ENCODE peak calls at places on chromosomes 6 and 20, in eight cellular contexts. U, I, M, R, L, J, G and C are unnamed samples.
A peak's percentile ranks its signal among the peaks of the same experiment; 100 is the strongest.

GRCh38 chr6:44249082-44249748 is 2.3 kb downstream of the HSP90AB1 start:
- DNase-seq in U (no peak), G (no peak), I (no peak), J (no peak), L (no peak), R (no peak), M (no peak), C (no peak)

GRCh38 chr6:20811112-20811746 is 277.0 kb downstream of the CDKAL1 start:
- DNase-seq in L (no peak), I (no peak), J (no peak), G (peak; percentile 67), U (peak; percentile 99), R (no peak), M (peak; percentile 34), C (no peak)

GRCh38 chr20:38152175-38153010 is 12.7 kb downstream of the TGM2 start:
- DNase-seq in L (no peak), I (no peak), U (peak; percentile 74), R (peak; percentile 88), M (peak; percentile 87), J (peak; percentile 82), G (peak; percentile 91), C (peak; percentile 92)

GRCh38 chr20:57560554-57561355 is at the start of gene PCK1:
- DNase-seq in R (peak; percentile 93), L (no peak), U (no peak), M (peak; percentile 82), G (peak; percentile 66), J (peak; percentile 99), I (no peak), C (peak; percentile 65)

GRCh38 chr20:37922016-37922415 is 19.1 kb downstream of the VSTM2L start:
- DNase-seq in L (no peak), M (no peak), U (no peak), R (no peak), I (no peak), G (no peak), J (no peak), C (no peak)

GRCh38 chr6:22099241-22099640 is 197.6 kb downstream of the PRL start:
- DNase-seq in R (no peak), L (no peak), U (no peak), G (no peak), I (no peak), M (no peak), J (no peak), C (no peak)

GRCh38 chr20:31824554-31825313 is 5.6 kb downstream of the MYLK2 start:
- DNase-seq in R (no peak), I (no peak), J (no peak), G (no peak), L (no peak), U (no peak), M (no peak), C (no peak)

GRCh38 chr20:33713865-33714367 is 6.2 kb downstream of the PXMP4 start:
- DNase-seq in L (no peak), U (no peak), J (no peak), M (no peak), I (no peak), G (no peak), R (no peak), C (no peak)

GRCh38 chr6:111957623-111958315 is 84.5 kb upstream of the FYN start:
- DNase-seq in M (no peak), G (peak; percentile 42), I (no peak), U (peak; percentile 41), R (no peak), L (no peak), J (no peak), C (no peak)

GRCh38 chr6:21138359-21139094 is 455.0 kb upstream of the SOX4 start:
- DNase-seq in J (no peak), R (no peak), G (no peak), U (no peak), M (no peak), I (no peak), L (no peak), C (no peak)

GRCh38 chr20:43584448-43585138 is 6.1 kb upstream of the IFT52 start:
- DNase-seq in J (no peak), R (no peak), L (no peak), U (peak; percentile 83), G (peak; percentile 91), M (no peak), I (no peak), C (no peak)

GRCh38 chr6:107819976-107820551 is 4.0 kb downstream of the SCML4 start:
- DNase-seq in M (peak; percentile 10), R (peak; percentile 10), U (no peak), I (peak; percentile 79), G (no peak), L (peak; percentile 40), J (no peak), C (no peak)

GRCh38 chr6:139390447-139390846 is 16.0 kb upstream of the CITED2 start:
- DNase-seq in U (no peak), M (no peak), G (no peak), J (no peak), I (no peak), R (no peak), L (no peak), C (no peak)

GRCh38 chr6:148134566-148134965 is 208.1 kb upstream of the SASH1 start:
- DNase-seq in U (no peak), G (no peak), M (no peak), J (no peak), R (no peak), I (no peak), L (no peak), C (no peak)

GRCh38 chr20:39067526-39068216 is 105.5 kb downstream of the DHX35 start:
- DNase-seq in G (no peak), U (peak; percentile 64), I (no peak), L (no peak), J (no peak), R (no peak), M (no peak), C (no peak)

GRCh38 chr6:1311400-1312192 is at the start of gene FOXQ1:
- DNase-seq in L (no peak), U (peak; percentile 61), G (no peak), M (peak; percentile 83), R (peak; percentile 86), I (peak; percentile 70), J (peak; percentile 77), C (peak; percentile 92)

GRCh38 chr6:56862415-56863175 is 92.3 kb upstream of the BEND6 start:
- DNase-seq in G (no peak), J (no peak), M (no peak), I (no peak), L (no peak), U (peak; percentile 64), R (no peak), C (no peak)

GRCh38 chr20:1001981-1002681 is at the start of gene RSPO4:
- DNase-seq in J (no peak), U (no peak), R (no peak), I (peak; percentile 56), G (peak; percentile 40), L (no peak), M (no peak), C (no peak)

GRCh38 chr20:20664795-20665194 is 47.6 kb downstream of the RALGAPA2 start:
- DNase-seq in M (peak; percentile 40), G (peak; percentile 3), I (no peak), L (no peak), U (peak; percentile 9), R (no peak), J (no peak), C (no peak)

GRCh38 chr20:56004611-56005388 is 519 bp downstream of the CBLN4 start:
- DNase-seq in U (no peak), I (peak; percentile 54), R (no peak), G (no peak), M (no peak), L (no peak), J (no peak), C (no peak)

GRCh38 chr20:12113468-12114371 is 196.0 kb downstream of the BTBD3 start:
- DNase-seq in G (peak; percentile 9), I (no peak), J (peak; percentile 25), R (peak; percentile 38), L (no peak), M (peak; percentile 42), U (peak; percentile 68), C (no peak)

GRCh38 chr6:166449036-166449435 is 66.3 kb upstream of the MPC1 start:
- DNase-seq in R (no peak), U (no peak), J (no peak), I (no peak), M (no peak), G (no peak), L (no peak), C (no peak)

GRCh38 chr20:49676581-49677291 is 36.9 kb downstream of the B4GALT5 start:
- DNase-seq in U (peak; percentile 65), I (no peak), J (peak; percentile 60), G (peak; percentile 75), M (peak; percentile 58), R (peak; percentile 38), L (no peak), C (no peak)

GRCh38 chr6:160160450-160160849 is 38.8 kb downstream of the SLC22A1 start:
- DNase-seq in U (peak; percentile 34), M (peak; percentile 64), I (no peak), J (peak; percentile 52), G (no peak), R (peak; percentile 42), L (no peak), C (peak; percentile 61)

GRCh38 chr6:46606318-46606717 is 46.3 kb downstream of the CYP39A1 start:
- DNase-seq in G (no peak), R (no peak), U (no peak), L (no peak), I (no peak), M (no peak), J (no peak), C (no peak)

GRCh38 chr20:62717933-62718332 is 9.3 kb downstream of the NTSR1 start:
- DNase-seq in R (no peak), U (no peak), I (no peak), L (no peak), J (no peak), G (no peak), M (no peak), C (no peak)

GRCh38 chr20:373171-373890 is 7.2 kb upstream of the TRIB3 start:
- DNase-seq in J (no peak), M (peak; percentile 42), G (peak; percentile 63), R (no peak), U (peak; percentile 90), I (no peak), L (no peak), C (no peak)